ENCODE peak calls at places on chromosomes 11 and 22, in nine cellular contexts. One of them, this sample, is unnamed.

GRCh38 chr22:48941903-48942625 is 885.6 kb downstream of the BRD1 start:
- DNase-seq in transverse colon: peak; percentile 1
- DNase-seq in naive thymus-derived CD4-positive, alpha-beta T cell: no peak
- DNase-seq in ovary: no peak
- DNase-seq in CD8-positive, alpha-beta memory T cell: no peak
- DNase-seq in IMR-90: no peak
- DNase-seq in kidney epithelial cell: no peak
- DNase-seq in left ventricle myocardium inferior: no peak
- DNase-seq in adrenal gland: peak; percentile 1
- DNase-seq in this sample: no peak

GRCh38 chr11:132626446-132626845 is 905.9 kb downstream of the OPCML start:
- DNase-seq in CD8-positive, alpha-beta memory T cell: no peak
- DNase-seq in kidney epithelial cell: no peak
- DNase-seq in IMR-90: no peak
- DNase-seq in naive thymus-derived CD4-positive, alpha-beta T cell: no peak
- DNase-seq in left ventricle myocardium inferior: no peak
- DNase-seq in ovary: no peak
- DNase-seq in transverse colon: no peak
- DNase-seq in adrenal gland: no peak
- DNase-seq in this sample: no peak

GRCh38 chr22:50014655-50015401 is 2.3 kb upstream of the IL17REL start:
- DNase-seq in transverse colon: peak; percentile 5
- DNase-seq in CD8-positive, alpha-beta memory T cell: peak; percentile 22
- DNase-seq in IMR-90: no peak
- DNase-seq in adrenal gland: no peak
- DNase-seq in left ventricle myocardium inferior: peak; percentile 8
- DNase-seq in ovary: no peak
- DNase-seq in naive thymus-derived CD4-positive, alpha-beta T cell: no peak
- DNase-seq in kidney epithelial cell: no peak
- DNase-seq in this sample: no peak

GRCh38 chr11:113384551-113384950 is 3.0 kb upstream of the ANKK1 start:
- DNase-seq in ovary: no peak
- DNase-seq in kidney epithelial cell: peak; percentile 82
- DNase-seq in transverse colon: no peak
- DNase-seq in naive thymus-derived CD4-positive, alpha-beta T cell: no peak
- DNase-seq in CD8-positive, alpha-beta memory T cell: no peak
- DNase-seq in left ventricle myocardium inferior: no peak
- DNase-seq in adrenal gland: no peak
- DNase-seq in IMR-90: peak; percentile 96
- DNase-seq in this sample: no peak

GRCh38 chr11:121643530-121644512 is 191.1 kb upstream of the SORL1-AS1 start:
- DNase-seq in left ventricle myocardium inferior: no peak
- DNase-seq in naive thymus-derived CD4-positive, alpha-beta T cell: no peak
- DNase-seq in kidney epithelial cell: no peak
- DNase-seq in adrenal gland: no peak
- DNase-seq in transverse colon: no peak
- DNase-seq in ovary: no peak
- DNase-seq in CD8-positive, alpha-beta memory T cell: no peak
- DNase-seq in IMR-90: no peak
- DNase-seq in this sample: no peak

GRCh38 chr11:59891781-59892181 is 13.2 kb downstream of the OOSP3 start:
- DNase-seq in IMR-90: no peak
- DNase-seq in kidney epithelial cell: no peak
- DNase-seq in naive thymus-derived CD4-positive, alpha-beta T cell: no peak
- DNase-seq in adrenal gland: no peak
- DNase-seq in transverse colon: no peak
- DNase-seq in left ventricle myocardium inferior: no peak
- DNase-seq in CD8-positive, alpha-beta memory T cell: no peak
- DNase-seq in ovary: no peak
- DNase-seq in this sample: no peak

GRCh38 chr11:112967082-112967481 is 5.9 kb downstream of the NCAM1 start:
- DNase-seq in ovary: no peak
- DNase-seq in kidney epithelial cell: no peak
- DNase-seq in transverse colon: no peak
- DNase-seq in CD8-positive, alpha-beta memory T cell: no peak
- DNase-seq in IMR-90: no peak
- DNase-seq in adrenal gland: no peak
- DNase-seq in naive thymus-derived CD4-positive, alpha-beta T cell: no peak
- DNase-seq in left ventricle myocardium inferior: no peak
- DNase-seq in this sample: no peak

GRCh38 chr11:67437082-67437821 is at the start of gene PTPRCAP:
- DNase-seq in left ventricle myocardium inferior: no peak
- DNase-seq in naive thymus-derived CD4-positive, alpha-beta T cell: peak; percentile 84
- DNase-seq in IMR-90: no peak
- DNase-seq in ovary: peak; percentile 27
- DNase-seq in kidney epithelial cell: no peak
- DNase-seq in transverse colon: peak; percentile 78
- DNase-seq in adrenal gland: no peak
- DNase-seq in CD8-positive, alpha-beta memory T cell: peak; percentile 80
- DNase-seq in this sample: no peak

GRCh38 chr22:38554281-38554680 is 15.7 kb downstream of the DMC1 start:
- DNase-seq in transverse colon: no peak
- DNase-seq in kidney epithelial cell: no peak
- DNase-seq in naive thymus-derived CD4-positive, alpha-beta T cell: no peak
- DNase-seq in IMR-90: peak; percentile 83
- DNase-seq in CD8-positive, alpha-beta memory T cell: no peak
- DNase-seq in adrenal gland: no peak
- DNase-seq in left ventricle myocardium inferior: no peak
- DNase-seq in ovary: no peak
- DNase-seq in this sample: no peak

GRCh38 chr22:22877523-22878210 is 9.9 kb upstream of the IGLL5 start:
- DNase-seq in IMR-90: peak; percentile 45
- DNase-seq in ovary: no peak
- DNase-seq in CD8-positive, alpha-beta memory T cell: peak; percentile 63
- DNase-seq in adrenal gland: peak; percentile 79
- DNase-seq in kidney epithelial cell: peak; percentile 1
- DNase-seq in transverse colon: peak; percentile 76
- DNase-seq in left ventricle myocardium inferior: peak; percentile 50
- DNase-seq in naive thymus-derived CD4-positive, alpha-beta T cell: peak; percentile 69
- DNase-seq in this sample: no peak

GRCh38 chr11:19962795-19963163 is 197.5 kb downstream of the DBX1 start:
- DNase-seq in ovary: no peak
- DNase-seq in left ventricle myocardium inferior: no peak
- DNase-seq in adrenal gland: no peak
- DNase-seq in kidney epithelial cell: peak; percentile 91
- DNase-seq in IMR-90: peak; percentile 97
- DNase-seq in naive thymus-derived CD4-positive, alpha-beta T cell: no peak
- DNase-seq in CD8-positive, alpha-beta memory T cell: no peak
- DNase-seq in transverse colon: no peak
- DNase-seq in this sample: no peak

GRCh38 chr22:27391092-27391770 is 410.3 kb downstream of the MN1 start:
- DNase-seq in kidney epithelial cell: no peak
- DNase-seq in CD8-positive, alpha-beta memory T cell: no peak
- DNase-seq in IMR-90: no peak
- DNase-seq in adrenal gland: peak; percentile 36
- DNase-seq in ovary: peak; percentile 64
- DNase-seq in left ventricle myocardium inferior: peak; percentile 63
- DNase-seq in naive thymus-derived CD4-positive, alpha-beta T cell: no peak
- DNase-seq in transverse colon: no peak
- DNase-seq in this sample: no peak

GRCh38 chr11:81253226-81253625 is 1480.4 kb downstream of the FAM181B start:
- DNase-seq in CD8-positive, alpha-beta memory T cell: no peak
- DNase-seq in ovary: no peak
- DNase-seq in left ventricle myocardium inferior: no peak
- DNase-seq in kidney epithelial cell: no peak
- DNase-seq in IMR-90: no peak
- DNase-seq in transverse colon: no peak
- DNase-seq in naive thymus-derived CD4-positive, alpha-beta T cell: no peak
- DNase-seq in adrenal gland: no peak
- DNase-seq in this sample: no peak

GRCh38 chr22:35568751-35569725 is 28.4 kb downstream of the RASD2 start:
- DNase-seq in transverse colon: no peak
- DNase-seq in ovary: no peak
- DNase-seq in CD8-positive, alpha-beta memory T cell: no peak
- DNase-seq in IMR-90: peak; percentile 79
- DNase-seq in naive thymus-derived CD4-positive, alpha-beta T cell: no peak
- DNase-seq in adrenal gland: no peak
- DNase-seq in kidney epithelial cell: peak; percentile 10
- DNase-seq in left ventricle myocardium inferior: no peak
- DNase-seq in this sample: no peak

GRCh38 chr11:40274017-40274416 is 1185.4 kb downstream of the LRRC4C start:
- DNase-seq in left ventricle myocardium inferior: no peak
- DNase-seq in ovary: no peak
- DNase-seq in CD8-positive, alpha-beta memory T cell: no peak
- DNase-seq in naive thymus-derived CD4-positive, alpha-beta T cell: no peak
- DNase-seq in adrenal gland: peak; percentile 34
- DNase-seq in transverse colon: no peak
- DNase-seq in kidney epithelial cell: peak; percentile 45
- DNase-seq in IMR-90: peak; percentile 46
- DNase-seq in this sample: no peak

GRCh38 chr11:112523917-112524316 is 263.3 kb upstream of the PLET1 start:
- DNase-seq in IMR-90: no peak
- DNase-seq in adrenal gland: no peak
- DNase-seq in left ventricle myocardium inferior: no peak
- DNase-seq in kidney epithelial cell: no peak
- DNase-seq in transverse colon: no peak
- DNase-seq in CD8-positive, alpha-beta memory T cell: no peak
- DNase-seq in ovary: no peak
- DNase-seq in naive thymus-derived CD4-positive, alpha-beta T cell: no peak
- DNase-seq in this sample: no peak

GRCh38 chr11:125724125-125724524 is 22.0 kb upstream of the PATE1 start:
- DNase-seq in IMR-90: peak; percentile 4
- DNase-seq in CD8-positive, alpha-beta memory T cell: no peak
- DNase-seq in kidney epithelial cell: no peak
- DNase-seq in transverse colon: no peak
- DNase-seq in left ventricle myocardium inferior: no peak
- DNase-seq in naive thymus-derived CD4-positive, alpha-beta T cell: no peak
- DNase-seq in adrenal gland: no peak
- DNase-seq in ovary: no peak
- DNase-seq in this sample: no peak

GRCh38 chr11:85815186-85815911 is 4.4 kb upstream of the SYTL2 start:
- DNase-seq in left ventricle myocardium inferior: no peak
- DNase-seq in transverse colon: no peak
- DNase-seq in kidney epithelial cell: no peak
- DNase-seq in IMR-90: peak; percentile 95
- DNase-seq in CD8-positive, alpha-beta memory T cell: no peak
- DNase-seq in naive thymus-derived CD4-positive, alpha-beta T cell: no peak
- DNase-seq in adrenal gland: no peak
- DNase-seq in ovary: no peak
- DNase-seq in this sample: no peak

GRCh38 chr11:37712246-37712645 is 1114.2 kb upstream of the RAG2 start:
- DNase-seq in transverse colon: no peak
- DNase-seq in IMR-90: peak; percentile 6
- DNase-seq in CD8-positive, alpha-beta memory T cell: no peak
- DNase-seq in naive thymus-derived CD4-positive, alpha-beta T cell: no peak
- DNase-seq in left ventricle myocardium inferior: no peak
- DNase-seq in adrenal gland: no peak
- DNase-seq in ovary: no peak
- DNase-seq in kidney epithelial cell: no peak
- DNase-seq in this sample: no peak

GRCh38 chr22:37019309-37020191 is at the start of the genes MPST and TST:
- DNase-seq in IMR-90: peak; percentile 61
- DNase-seq in naive thymus-derived CD4-positive, alpha-beta T cell: no peak
- DNase-seq in left ventricle myocardium inferior: peak; percentile 83
- DNase-seq in CD8-positive, alpha-beta memory T cell: peak; percentile 24
- DNase-seq in ovary: peak; percentile 84
- DNase-seq in kidney epithelial cell: no peak
- DNase-seq in adrenal gland: peak; percentile 80
- DNase-seq in transverse colon: peak; percentile 84
- DNase-seq in this sample: no peak
- H3K4me3 ChIP-seq in IMR-90: peak within 1 kb of the TSS; percentile 80
- H3K4me3 ChIP-seq in naive thymus-derived CD4-positive, alpha-beta T cell: peak within 1 kb of the TSS; percentile 43
- H3K4me3 ChIP-seq in left ventricle myocardium inferior: peak within 1 kb of the TSS; percentile 98
- H3K4me3 ChIP-seq in CD8-positive, alpha-beta memory T cell: peak within 1 kb of the TSS; percentile 56
- H3K4me3 ChIP-seq in ovary: peak within 1 kb of the TSS; percentile 87
- H3K4me3 ChIP-seq in kidney epithelial cell: peak within 1 kb of the TSS; percentile 88
- H3K4me3 ChIP-seq in adrenal gland: peak within 1 kb of the TSS; percentile 33
- H3K4me3 ChIP-seq in transverse colon: peak within 1 kb of the TSS; percentile 56
- H3K4me3 ChIP-seq in this sample: peak within 1 kb of the TSS; percentile 79

DNA sequence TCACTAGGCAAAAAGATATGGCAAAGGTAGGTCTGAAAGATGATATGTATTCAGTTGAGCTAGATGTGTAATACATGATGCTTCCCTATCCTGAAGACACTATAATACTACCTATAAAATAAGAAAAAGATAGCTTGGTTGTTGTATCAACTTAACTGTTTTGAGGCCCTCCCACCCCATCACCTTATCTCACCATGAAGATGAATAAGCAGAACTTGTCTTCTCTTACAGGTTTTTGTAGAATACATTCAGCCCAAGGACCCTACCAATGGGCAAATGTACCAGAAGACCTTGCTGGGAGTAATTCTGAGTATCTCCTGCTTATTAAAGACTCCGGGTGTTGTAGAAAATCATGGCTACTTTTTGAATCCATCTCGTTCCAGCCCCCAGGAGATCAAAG is 13.9 kb downstream of the UBE4A start:
- DNase-seq in kidney epithelial cell: no peak
- DNase-seq in transverse colon: no peak
- DNase-seq in IMR-90: no peak
- DNase-seq in adrenal gland: no peak
- DNase-seq in CD8-positive, alpha-beta memory T cell: no peak
- DNase-seq in ovary: no peak
- DNase-seq in naive thymus-derived CD4-positive, alpha-beta T cell: no peak
- DNase-seq in left ventricle myocardium inferior: no peak
- DNase-seq in this sample: no peak
- H3K36me3 ChIP-seq in kidney epithelial cell: peaks cover 1% of the 10 kb centered on the region
- H3K36me3 ChIP-seq in transverse colon: peaks cover 2% of the 10 kb centered on the region
- H3K36me3 ChIP-seq in IMR-90: peaks cover 48% of the 10 kb centered on the region
- H3K36me3 ChIP-seq in adrenal gland: no peaks in the 10 kb centered on the region
- H3K36me3 ChIP-seq in CD8-positive, alpha-beta memory T cell: peaks cover 60% of the 10 kb centered on the region
- H3K36me3 ChIP-seq in ovary: no peaks in the 10 kb centered on the region
- H3K36me3 ChIP-seq in naive thymus-derived CD4-positive, alpha-beta T cell: peaks cover 56% of the 10 kb centered on the region
- H3K36me3 ChIP-seq in left ventricle myocardium inferior: peaks cover 98% of the 10 kb centered on the region
- H3K36me3 ChIP-seq in this sample: peaks cover 25% of the 10 kb centered on the region

GRCh38 chr11:45663486-45664375 is 1.7 kb downstream of the CHST1 start:
- DNase-seq in ovary: peak; percentile 9
- DNase-seq in kidney epithelial cell: no peak
- DNase-seq in IMR-90: peak; percentile 11
- DNase-seq in transverse colon: no peak
- DNase-seq in adrenal gland: no peak
- DNase-seq in naive thymus-derived CD4-positive, alpha-beta T cell: no peak
- DNase-seq in left ventricle myocardium inferior: no peak
- DNase-seq in CD8-positive, alpha-beta memory T cell: no peak
- DNase-seq in this sample: no peak
- H3K4me3 ChIP-seq in ovary: peak overlapping the region; percentile 54
- H3K4me3 ChIP-seq in kidney epithelial cell: peak overlapping the region; percentile 55
- H3K4me3 ChIP-seq in IMR-90: no peak overlapping the region
- H3K4me3 ChIP-seq in transverse colon: no peak overlapping the region
- H3K4me3 ChIP-seq in adrenal gland: no peak overlapping the region
- H3K4me3 ChIP-seq in naive thymus-derived CD4-positive, alpha-beta T cell: no peak overlapping the region
- H3K4me3 ChIP-seq in left ventricle myocardium inferior: peak overlapping the region; percentile 86
- H3K4me3 ChIP-seq in CD8-positive, alpha-beta memory T cell: no peak overlapping the region
- H3K4me3 ChIP-seq in this sample: peak overlapping the region; percentile 72

GRCh38 chr11:99366476-99366992 is 345.8 kb downstream of the CNTN5 start:
- DNase-seq in kidney epithelial cell: no peak
- DNase-seq in CD8-positive, alpha-beta memory T cell: no peak
- DNase-seq in transverse colon: no peak
- DNase-seq in ovary: no peak
- DNase-seq in left ventricle myocardium inferior: no peak
- DNase-seq in adrenal gland: no peak
- DNase-seq in IMR-90: no peak
- DNase-seq in naive thymus-derived CD4-positive, alpha-beta T cell: no peak
- DNase-seq in this sample: no peak
- H3K36me3 ChIP-seq in kidney epithelial cell: no peaks in the 10 kb centered on the region
- H3K36me3 ChIP-seq in CD8-positive, alpha-beta memory T cell: no peaks in the 10 kb centered on the region
- H3K36me3 ChIP-seq in transverse colon: no peaks in the 10 kb centered on the region
- H3K36me3 ChIP-seq in ovary: no peaks in the 10 kb centered on the region
- H3K36me3 ChIP-seq in left ventricle myocardium inferior: no peaks in the 10 kb centered on the region
- H3K36me3 ChIP-seq in adrenal gland: no peaks in the 10 kb centered on the region
- H3K36me3 ChIP-seq in IMR-90: no peaks in the 10 kb centered on the region
- H3K36me3 ChIP-seq in naive thymus-derived CD4-positive, alpha-beta T cell: no peaks in the 10 kb centered on the region
- H3K36me3 ChIP-seq in this sample: no peaks in the 10 kb centered on the region